ENCODE peak calls at places on chromosome 16, in five cellular contexts. H is left ventricle myocardium inferior, N is natural killer cell, V is fibroblast of villous mesenchyme, L is AG10803. P is an unnamed sample.

GRCh38 chr16:68519225-68519745 is 19.8 kb upstream of the ZFP90 start:
- DNase-seq in V (no peak), H (no peak), L (no peak), N (no peak), P (no peak)

GRCh38 chr16:5736209-5736608 is 638.6 kb upstream of the EEF2KMT start:
- DNase-seq in H (no peak), L (no peak), N (no peak), V (no peak), P (no peak)

GRCh38 chr16:68376590-68376989 is 65.8 kb downstream of the PRMT7 start:
- DNase-seq in N (no peak), L (no peak), V (no peak), H (no peak), P (no peak)

GRCh38 chr16:48542020-48542473 is 67.9 kb downstream of the N4BP1 start:
- DNase-seq in L (peak; percentile 71), N (peak; percentile 43), H (peak; percentile 55), V (peak; percentile 67), P (no peak)

GRCh38 chr16:56355786-56356275 is 69.5 kb downstream of the AMFR start:
- DNase-seq in N (no peak), V (no peak), H (peak; percentile 14), L (no peak), P (peak; percentile 66)

GRCh38 chr16:34801875-34802274 is 1342.5 kb downstream of the TP53TG3F start:
- DNase-seq in L (no peak), N (no peak), H (no peak), V (no peak), P (no peak)

GRCh38 chr16:89595330-89596060 is 17.9 kb upstream of the DPEP1 start:
- DNase-seq in V (no peak), N (no peak), L (no peak), H (no peak), P (no peak)

GRCh38 chr16:71647391-71647790 is 21.4 kb downstream of the MARVELD3 start:
- DNase-seq in L (no peak), N (no peak), H (no peak), V (no peak), P (no peak)

GRCh38 chr16:67115649-67116048 is 5.9 kb downstream of the PHAF1 start:
- DNase-seq in N (no peak), H (no peak), V (peak; percentile 78), L (peak; percentile 91), P (no peak)

GRCh38 chr16:85395207-85395912 is 217.8 kb upstream of the GSE1 start:
- DNase-seq in L (peak; percentile 99), V (peak; percentile 99), N (peak; percentile 9), H (peak; percentile 67), P (no peak)

GRCh38 chr16:84810518-84811273 is 9.1 kb upstream of the CRISPLD2 start:
- DNase-seq in H (no peak), N (no peak), L (peak; percentile 85), V (peak; percentile 86), P (no peak)

GRCh38 chr16:46844771-46845170 is 13.8 kb upstream of the C16orf87 start:
- DNase-seq in V (peak; percentile 72), N (no peak), L (no peak), H (no peak), P (no peak)

GRCh38 chr16:17460890-17461289 is 9.9 kb downstream of the XYLT1 start:
- DNase-seq in H (no peak), N (no peak), V (no peak), L (peak; percentile 70), P (no peak)

GRCh38 chr16:17463335-17463734 is 7.4 kb downstream of the XYLT1 start:
- DNase-seq in L (no peak), N (no peak), V (no peak), H (no peak), P (no peak)

GRCh38 chr16:17459903-17460521 is 10.7 kb downstream of the XYLT1 start:
- DNase-seq in L (no peak), N (no peak), H (no peak), V (no peak), P (no peak)

GRCh38 chr16:17465460-17465859 is 5.3 kb downstream of the XYLT1 start:
- DNase-seq in H (no peak), N (no peak), V (peak; percentile 50), L (no peak), P (no peak)

DNA sequence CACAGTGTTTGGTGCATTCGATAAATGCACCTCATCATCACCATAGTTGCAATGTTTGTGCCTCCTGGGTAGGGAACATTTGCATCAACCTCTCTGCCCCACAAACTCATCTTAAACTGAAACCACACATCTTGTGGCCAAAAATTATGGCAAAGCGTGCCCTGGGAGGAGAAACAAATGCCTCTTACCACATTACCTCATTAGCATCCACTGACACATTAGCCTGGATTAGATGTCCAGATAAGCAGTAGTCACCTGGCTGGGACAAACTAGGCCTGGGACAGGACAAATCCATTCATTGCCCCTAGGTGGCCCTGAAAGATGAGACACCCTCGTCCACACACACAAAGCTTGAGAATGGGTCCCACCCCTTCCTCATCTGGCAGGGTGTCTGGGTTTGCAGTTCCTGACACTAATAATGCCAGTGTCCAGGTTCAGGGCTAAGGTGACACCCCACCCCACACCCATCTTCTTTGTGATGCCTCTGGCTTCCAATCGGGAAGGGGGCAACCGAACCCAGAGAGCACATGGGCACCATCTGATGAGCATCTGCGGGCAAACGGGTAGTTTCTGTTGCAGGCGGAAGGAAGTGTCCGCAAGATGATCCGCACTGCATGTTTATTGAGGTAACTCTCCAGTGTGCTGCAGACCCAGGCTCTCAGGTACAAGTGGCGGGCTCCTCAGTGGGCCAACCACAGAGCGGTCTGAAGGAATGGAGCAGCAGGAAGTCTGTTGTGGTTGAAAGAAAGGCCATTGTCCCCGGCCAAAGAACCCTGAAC is 8.6 kb downstream of the XYLT1 start:
- DNase-seq in V (no peak), L (no peak), H (no peak), N (peak; percentile 27), P (no peak)
- TF ChIP-seq CTCF in V (no peak), L (no peak), H (no peak), N (peak; percentile 19), P (no peak)

DNA sequence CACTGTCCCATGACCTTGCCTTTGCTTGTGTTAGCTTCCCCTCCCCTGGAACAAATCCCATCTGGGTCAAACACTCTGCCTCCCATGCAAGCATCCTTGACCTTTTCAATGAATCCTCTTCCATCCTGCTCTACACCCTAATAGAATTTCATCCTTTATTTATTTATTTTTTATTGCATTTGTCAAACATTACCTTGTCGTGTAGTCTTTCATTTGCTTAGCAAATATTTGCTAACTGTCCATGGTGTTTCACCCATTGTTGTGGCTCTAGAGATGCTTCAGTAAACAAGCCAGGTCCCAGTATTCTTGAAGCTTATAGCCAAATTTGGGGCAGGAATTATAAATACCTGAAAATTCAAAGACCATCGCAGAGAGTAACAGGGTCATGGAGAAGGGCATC is 51.0 kb upstream of the MRTFB start:
- DNase-seq in V (no peak), H (no peak), N (no peak), L (no peak), P (no peak)
- TF ChIP-seq CTCF in V (no peak), H (no peak), N (no peak), L (no peak), P (no peak)

GRCh38 chr16:4700380-4700996 is 7.1 kb downstream of the NUDT16L1 start:
- DNase-seq in L (no peak), V (no peak), H (no peak), N (no peak), P (no peak)
- TF ChIP-seq CTCF in L (no peak), V (no peak), H (no peak), N (no peak), P (no peak)

GRCh38 chr16:75433732-75434413 is 570 bp upstream of the CFDP1 start:
- DNase-seq in L (peak; percentile 94), V (peak; percentile 97), H (no peak), N (no peak), P (no peak)
- TF ChIP-seq CTCF in L (peak; percentile 1), V (no peak), H (no peak), N (no peak), P (no peak)

GRCh38 chr16:16045879-16046278 is 96.5 kb downstream of the ABCC1 start:
- DNase-seq in V (no peak), N (no peak), H (no peak), L (no peak), P (no peak)
- TF ChIP-seq CTCF in V (peak; percentile 22), N (peak; percentile 17), H (no peak), L (peak; percentile 8), P (peak; percentile 47)

GRCh38 chr16:10942352-10943297 is at the start of gene DEXI:
- DNase-seq in V (peak; percentile 88), H (peak; percentile 96), L (peak; percentile 84), N (peak; percentile 96), P (peak; percentile 95)
- TF ChIP-seq CTCF in V (no peak), H (peak; percentile 50), L (no peak), N (no peak), P (peak; percentile 19)

GRCh38 chr16:57723170-57723569 is 12.4 kb upstream of the KATNB1 start:
- DNase-seq in L (no peak), H (no peak), V (peak; percentile 18), N (no peak), P (no peak)
- TF ChIP-seq CTCF in L (peak; percentile 2), H (no peak), V (peak; percentile 37), N (no peak), P (peak; percentile 59)

DNA sequence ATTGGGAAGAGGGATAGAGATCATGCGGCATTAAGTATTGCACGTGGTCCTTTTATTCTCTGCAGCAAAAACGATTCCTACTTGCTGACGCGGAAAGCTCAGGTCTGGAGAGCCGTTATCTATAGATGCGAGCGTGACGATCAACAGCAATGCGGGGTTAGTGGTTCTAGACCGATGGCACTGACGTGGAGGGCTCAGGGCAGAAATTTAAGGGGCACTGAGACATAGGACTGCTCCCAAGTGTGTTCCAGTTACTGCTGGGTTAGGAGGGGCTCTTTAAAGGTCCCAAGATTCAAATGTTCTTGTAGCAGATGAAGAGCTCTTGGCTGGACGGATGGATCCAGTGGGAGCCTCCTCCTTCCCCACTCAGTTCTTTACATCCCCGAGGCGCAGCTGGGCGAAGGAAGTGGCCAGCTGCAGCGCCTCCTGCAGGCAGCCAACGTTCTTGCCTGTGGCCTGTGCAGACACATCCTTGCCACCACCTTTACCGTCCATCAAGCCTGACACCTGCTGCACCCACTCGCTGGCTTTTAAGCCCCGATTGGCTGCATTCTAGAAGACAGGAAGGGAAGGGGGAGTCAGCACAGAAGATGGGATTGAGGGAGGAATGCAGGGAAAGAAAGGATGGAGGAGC is 732 bp upstream of the EXOSC6 start:
- DNase-seq in N (no peak), H (no peak), L (peak; percentile 17), V (peak; percentile 12), P (no peak)
- TF ChIP-seq CTCF in N (no peak), H (no peak), L (peak; percentile 46), V (peak; percentile 53), P (peak; percentile 63)